ENCODE peak calls at places on chromosomes 12 and 14, in nine cellular contexts. U is MM.1S, G is endothelial cell of umbilical vein, I is neural progenitor cell, F is right lobe of liver, H is aorta, R is kidney, V is cardiac muscle cell, J is IMR-90. M is an unnamed sample.
A peak's percentile ranks its signal among the peaks of the same experiment; 100 is the strongest.

GRCh38 chr14:99326041-99326710 is 54.2 kb upstream of the BCL11B start:
- DNase-seq in I (no peak), R (no peak), G (no peak), V (no peak), H (no peak), J (no peak), F (no peak), U (no peak), M (no peak)

GRCh38 chr12:24175281-24175680 is 225.8 kb upstream of the SOX5 start:
- DNase-seq in R (no peak), V (no peak), G (no peak), U (peak; percentile 19), J (no peak), H (no peak), F (no peak), I (no peak), M (no peak)

GRCh38 chr14:72965249-72965648 is 39.0 kb downstream of the DCAF4 start:
- DNase-seq in G (no peak), J (peak; percentile 62), R (no peak), U (no peak), V (peak; percentile 22), H (no peak), F (no peak), I (no peak), M (no peak)

GRCh38 chr14:33237102-33237501 is 298.4 kb downstream of the NPAS3 start:
- DNase-seq in H (no peak), V (no peak), U (no peak), J (no peak), F (no peak), I (no peak), G (no peak), R (no peak), M (no peak)

GRCh38 chr12:75722714-75723200 is 211.3 kb upstream of the KRR1 start:
- DNase-seq in J (peak; percentile 93), I (no peak), G (peak; percentile 95), F (no peak), U (peak; percentile 61), V (peak; percentile 93), R (no peak), H (peak; percentile 54), M (peak; percentile 29)

GRCh38 chr14:79229383-79229875 is 981.9 kb downstream of the DIO2 start:
- DNase-seq in U (no peak), F (no peak), H (no peak), I (peak; percentile 14), R (no peak), J (peak; percentile 0), G (no peak), V (no peak), M (no peak)

GRCh38 chr12:9227953-9228352 is 19.8 kb upstream of the PZP start:
- DNase-seq in J (no peak), V (no peak), U (no peak), H (no peak), I (no peak), G (no peak), F (no peak), R (no peak), M (no peak)

GRCh38 chr12:65508281-65509035 is 230.0 kb downstream of the MSRB3 start:
- DNase-seq in V (no peak), I (no peak), G (no peak), J (no peak), H (no peak), R (no peak), F (no peak), U (no peak), M (no peak)

GRCh38 chr14:70002589-70003240 is 123.5 kb downstream of the SMOC1 start:
- DNase-seq in H (no peak), R (no peak), F (no peak), I (no peak), U (no peak), J (peak; percentile 58), V (peak; percentile 38), G (no peak), M (no peak)

GRCh38 chr12:115095073-115095748 is 411.2 kb upstream of the TBX3 start:
- DNase-seq in U (no peak), R (no peak), J (no peak), F (peak; percentile 85), V (no peak), I (no peak), G (no peak), H (no peak), M (no peak)

GRCh38 chr14:51093371-51094281 is 1.3 kb downstream of the TRIM9 start:
- DNase-seq in F (no peak), I (peak; percentile 75), V (peak; percentile 21), R (peak; percentile 75), H (peak; percentile 46), G (no peak), U (no peak), J (no peak), M (peak; percentile 46)

DNA sequence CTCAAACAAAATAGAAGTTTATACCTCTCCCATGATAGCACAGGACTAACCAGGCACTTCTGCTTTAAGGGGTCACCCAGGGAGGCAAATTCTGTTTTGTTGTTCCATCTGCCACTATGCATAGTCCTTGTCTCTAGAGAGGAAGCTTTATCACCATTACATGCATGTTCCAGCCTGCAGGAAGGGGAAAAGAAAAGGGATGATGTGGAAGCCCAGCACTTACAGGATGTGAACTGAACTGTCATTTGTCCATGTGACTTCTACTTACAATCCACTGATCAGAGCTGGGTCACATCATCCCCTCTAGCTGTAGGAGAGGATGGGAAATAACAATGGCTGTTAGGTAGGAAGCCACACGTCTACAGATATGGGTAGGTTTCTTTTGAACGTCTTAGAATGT is 203.1 kb downstream of the PTPRO start:
- DNase-seq in H (no peak), J (no peak), F (no peak), V (no peak), U (no peak), G (no peak), R (no peak), I (no peak), M (no peak)
- H3K27ac ChIP-seq in H (no peak overlapping the region), J (no peak overlapping the region), F (no peak overlapping the region), V (no peak overlapping the region), U (no peak overlapping the region), G (no peak overlapping the region), R (no peak overlapping the region), I (no peak overlapping the region), M (no peak overlapping the region)

GRCh38 chr12:70254846-70255245 is 11.6 kb downstream of the CNOT2 start:
- DNase-seq in G (no peak), R (no peak), J (no peak), F (no peak), H (no peak), V (no peak), I (no peak), U (no peak), M (no peak)

GRCh38 chr12:70255311-70255710 is 12.1 kb downstream of the CNOT2 start:
- DNase-seq in F (no peak), U (no peak), G (peak; percentile 40), H (no peak), V (peak; percentile 49), J (peak; percentile 54), R (no peak), I (no peak), M (no peak)

GRCh38 chr12:70252832-70253231 is 9.6 kb downstream of the CNOT2 start:
- DNase-seq in R (no peak), G (no peak), H (no peak), J (peak; percentile 59), U (no peak), F (no peak), I (no peak), V (no peak), M (no peak)

GRCh38 chr12:70251226-70251625 is 8.0 kb downstream of the CNOT2 start:
- DNase-seq in H (no peak), G (no peak), U (no peak), J (no peak), F (no peak), V (no peak), R (no peak), I (no peak), M (no peak)

GRCh38 chr12:70254225-70254624 is 11.0 kb downstream of the CNOT2 start:
- DNase-seq in H (no peak), J (no peak), R (no peak), U (no peak), V (no peak), F (no peak), G (no peak), I (no peak), M (no peak)
- H3K9me3 ChIP-seq in H (no peaks in the 10 kb centered on the region), J (no peaks in the 10 kb centered on the region), R (no peaks in the 10 kb centered on the region), U (no peaks in the 10 kb centered on the region), V (no peaks in the 10 kb centered on the region), F (no peaks in the 10 kb centered on the region), G (no peaks in the 10 kb centered on the region), I (no peaks in the 10 kb centered on the region), M (no peaks in the 10 kb centered on the region)

DNA sequence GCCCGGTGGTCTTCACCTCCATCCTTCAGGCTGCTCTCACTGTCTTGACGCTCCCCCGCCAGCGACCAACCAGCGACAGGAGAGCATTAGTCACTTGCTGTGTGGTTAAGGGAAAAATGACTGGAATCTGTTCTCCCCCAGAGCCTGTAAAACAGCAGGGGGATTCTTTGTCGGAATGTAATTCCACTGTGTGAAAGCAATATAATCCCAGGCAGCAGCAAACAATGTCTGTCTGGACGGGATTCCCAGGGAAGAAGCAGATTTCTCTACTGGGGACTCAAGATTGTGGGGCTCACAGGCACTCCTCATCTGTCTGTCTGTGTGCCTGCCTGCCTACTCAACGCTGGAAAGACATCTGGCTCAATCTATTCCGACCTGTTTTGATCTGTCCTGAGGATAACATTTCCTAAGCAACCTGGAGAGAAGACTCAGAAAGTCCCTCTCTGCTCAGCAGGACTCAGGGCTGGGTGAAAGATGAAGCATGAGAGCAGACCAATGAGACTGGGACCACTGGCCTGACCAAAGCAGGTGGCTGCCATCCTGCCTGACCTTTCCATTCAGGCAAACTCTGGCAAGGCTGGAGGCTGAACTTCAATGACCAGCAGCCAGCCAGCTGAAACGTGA is 54.6 kb downstream of the NUAK1 start:
- DNase-seq in G (no peak), R (peak; percentile 77), V (peak; percentile 90), H (no peak), F (no peak), J (peak; percentile 88), I (peak; percentile 90), U (no peak), M (no peak)
- H3K4me1 ChIP-seq in G (peaks cover 11% of the 10 kb centered on the region), R (peaks cover 7% of the 10 kb centered on the region), V (peaks cover 18% of the 10 kb centered on the region), H (peaks cover 7% of the 10 kb centered on the region), F (no peaks in the 10 kb centered on the region), J (peaks cover 42% of the 10 kb centered on the region), I (peaks cover 32% of the 10 kb centered on the region), U (no peaks in the 10 kb centered on the region), M (no peaks in the 10 kb centered on the region)

GRCh38 chr14:90276627-90277367 is 20.4 kb downstream of the PSMC1 start:
- DNase-seq in F (peak; percentile 46), U (no peak), R (no peak), I (peak; percentile 10), H (no peak), G (no peak), V (peak; percentile 16), J (peak; percentile 13), M (no peak)
- H3K27ac ChIP-seq in F (no peak overlapping the region), U (no peak overlapping the region), R (no peak overlapping the region), I (no peak overlapping the region), H (no peak overlapping the region), G (peak overlapping the region; percentile 87), V (no peak overlapping the region), J (no peak overlapping the region), M (no peak overlapping the region)